ENCODE peak calls at places on chromosomes 3 and 15, in four cellular contexts. One of them, this sample, is unnamed.

GRCh38 chr3:124802702-124803101 is 72.5 kb downstream of the UMPS start:
- DNase-seq in skeletal muscle cell: no peak
- DNase-seq in GM10248: no peak
- DNase-seq in mammary epithelial cell: no peak
- DNase-seq in this sample: no peak

GRCh38 chr15:82737975-82738374 is 28.3 kb upstream of the AP3B2 start:
- DNase-seq in GM10248: no peak
- DNase-seq in mammary epithelial cell: peak; percentile 46
- DNase-seq in skeletal muscle cell: no peak
- DNase-seq in this sample: no peak

GRCh38 chr15:92714457-92715401 is 59.2 kb upstream of the FAM174B start:
- DNase-seq in mammary epithelial cell: peak; percentile 51
- DNase-seq in skeletal muscle cell: no peak
- DNase-seq in GM10248: peak; percentile 80
- DNase-seq in this sample: peak; percentile 95

GRCh38 chr15:29774900-29775299 is 47.4 kb downstream of the TJP1 start:
- DNase-seq in GM10248: no peak
- DNase-seq in mammary epithelial cell: peak; percentile 81
- DNase-seq in skeletal muscle cell: peak; percentile 49
- DNase-seq in this sample: no peak

GRCh38 chr15:43930556-43930955 is 103.8 kb downstream of the WDR76 start:
- DNase-seq in GM10248: no peak
- DNase-seq in mammary epithelial cell: no peak
- DNase-seq in skeletal muscle cell: no peak
- DNase-seq in this sample: no peak

GRCh38 chr3:190175490-190175889 is 54.8 kb upstream of the P3H2 start:
- DNase-seq in mammary epithelial cell: peak; percentile 51
- DNase-seq in GM10248: no peak
- DNase-seq in skeletal muscle cell: no peak
- DNase-seq in this sample: no peak

GRCh38 chr3:149658444-149659172 is 783 bp upstream of the WWTR1 start:
- DNase-seq in GM10248: peak; percentile 83
- DNase-seq in mammary epithelial cell: peak; percentile 80
- DNase-seq in skeletal muscle cell: peak; percentile 56
- DNase-seq in this sample: peak; percentile 96

GRCh38 chr15:95304116-95304873 is 1026.2 kb upstream of the NR2F2 start:
- DNase-seq in skeletal muscle cell: peak; percentile 55
- DNase-seq in GM10248: no peak
- DNase-seq in mammary epithelial cell: no peak
- DNase-seq in this sample: peak; percentile 75

GRCh38 chr3:52249683-52250082 is 4.1 kb downstream of the PPM1M start:
- DNase-seq in GM10248: no peak
- DNase-seq in mammary epithelial cell: no peak
- DNase-seq in skeletal muscle cell: no peak
- DNase-seq in this sample: no peak

GRCh38 chr3:105842943-105843342 is 25.9 kb downstream of the CBLB start:
- DNase-seq in GM10248: no peak
- DNase-seq in skeletal muscle cell: no peak
- DNase-seq in mammary epithelial cell: no peak
- DNase-seq in this sample: no peak

GRCh38 chr3:158451405-158452045 is 119.5 kb upstream of the MLF1 start:
- DNase-seq in skeletal muscle cell: no peak
- DNase-seq in mammary epithelial cell: no peak
- DNase-seq in GM10248: no peak
- DNase-seq in this sample: no peak

GRCh38 chr15:78438595-78439285 is 724 bp downstream of the IREB2 start:
- DNase-seq in GM10248: peak; percentile 24
- DNase-seq in skeletal muscle cell: no peak
- DNase-seq in mammary epithelial cell: peak; percentile 11
- DNase-seq in this sample: peak; percentile 71

GRCh38 chr3:186152889-186153292 is 44.0 kb upstream of the ETV5 start:
- DNase-seq in mammary epithelial cell: no peak
- DNase-seq in skeletal muscle cell: no peak
- DNase-seq in GM10248: peak; percentile 83
- DNase-seq in this sample: peak; percentile 31

GRCh38 chr15:101810905-101811304 is 1.1 kb upstream of the OR4F15 start:
- DNase-seq in mammary epithelial cell: peak; percentile 10
- DNase-seq in skeletal muscle cell: no peak
- DNase-seq in GM10248: no peak
- DNase-seq in this sample: peak; percentile 19

GRCh38 chr3:127673191-127674098 is 693 bp downstream of the ABTB1 start:
- DNase-seq in GM10248: peak; percentile 57
- DNase-seq in skeletal muscle cell: no peak
- DNase-seq in mammary epithelial cell: no peak
- DNase-seq in this sample: peak; percentile 79

GRCh38 chr15:48190932-48191573 is 412 bp upstream of the CTXN2 start:
- DNase-seq in skeletal muscle cell: peak; percentile 29
- DNase-seq in GM10248: peak; percentile 35
- DNase-seq in mammary epithelial cell: peak; percentile 60
- DNase-seq in this sample: peak; percentile 96

GRCh38 chr3:120802916-120803315 is 60.4 kb downstream of the GTF2E1 start:
- DNase-seq in GM10248: no peak
- DNase-seq in skeletal muscle cell: no peak
- DNase-seq in mammary epithelial cell: no peak
- DNase-seq in this sample: no peak

GRCh38 chr3:170531054-170531453 is 54.8 kb downstream of the SLC7A14 start:
- DNase-seq in skeletal muscle cell: no peak
- DNase-seq in GM10248: no peak
- DNase-seq in mammary epithelial cell: no peak
- DNase-seq in this sample: no peak

GRCh38 chr3:160130950-160131349 is 94.3 kb upstream of the C3orf80 start:
- DNase-seq in mammary epithelial cell: no peak
- DNase-seq in GM10248: no peak
- DNase-seq in skeletal muscle cell: peak; percentile 72
- DNase-seq in this sample: no peak

GRCh38 chr3:172356427-172356826 is 91.8 kb downstream of the GHSR start:
- DNase-seq in mammary epithelial cell: no peak
- DNase-seq in GM10248: no peak
- DNase-seq in skeletal muscle cell: no peak
- DNase-seq in this sample: no peak

GRCh38 chr3:22569570-22569969 is 633.6 kb upstream of the UBE2E2 start:
- DNase-seq in GM10248: no peak
- DNase-seq in mammary epithelial cell: peak; percentile 23
- DNase-seq in skeletal muscle cell: no peak
- DNase-seq in this sample: no peak

GRCh38 chr3:177554900-177555759 is 357.8 kb upstream of the TBL1XR1 start:
- DNase-seq in mammary epithelial cell: peak; percentile 80
- DNase-seq in GM10248: no peak
- DNase-seq in skeletal muscle cell: peak; percentile 51
- DNase-seq in this sample: no peak

GRCh38 chr15:83446904-83447708 is at the start of gene SH3GL3:
- DNase-seq in GM10248: no peak
- DNase-seq in skeletal muscle cell: peak; percentile 48
- DNase-seq in mammary epithelial cell: peak; percentile 79
- DNase-seq in this sample: peak; percentile 97

GRCh38 chr3:190909908-190910307 is 47.4 kb upstream of the GMNC start:
- DNase-seq in mammary epithelial cell: no peak
- DNase-seq in skeletal muscle cell: no peak
- DNase-seq in GM10248: no peak
- DNase-seq in this sample: no peak

GRCh38 chr15:71109130-71109529 is 6.1 kb upstream of the THSD4 start:
- DNase-seq in mammary epithelial cell: peak; percentile 16
- DNase-seq in GM10248: no peak
- DNase-seq in skeletal muscle cell: no peak
- DNase-seq in this sample: no peak

GRCh38 chr15:78239811-78240210 is 5.4 kb upstream of the ACSBG1 start:
- DNase-seq in mammary epithelial cell: no peak
- DNase-seq in skeletal muscle cell: no peak
- DNase-seq in GM10248: no peak
- DNase-seq in this sample: no peak

GRCh38 chr3:79245295-79246138 is 522.3 kb downstream of the ROBO1 start:
- DNase-seq in GM10248: no peak
- DNase-seq in skeletal muscle cell: no peak
- DNase-seq in mammary epithelial cell: no peak
- DNase-seq in this sample: no peak

GRCh38 chr3:151216641-151217040 is 13.6 kb upstream of the GPR171 start:
- DNase-seq in GM10248: no peak
- DNase-seq in mammary epithelial cell: no peak
- DNase-seq in skeletal muscle cell: no peak
- DNase-seq in this sample: no peak

This sample was measured in left kidney.